ENCODE peak calls at places on chromosomes 1 and 21, in nine cellular contexts. G is Panc1; M is stimulated activated CD8-positive, alpha-beta memory T cell treated with anti-CD3 and anti-CD28 coated beads, Interleukin-4, amount 100 ng/mL, for 4 hours; C is heart left ventricle; D is globus pallidus; X is fibroblast of pulmonary artery; A is activated CD4-positive, CD25-positive, alpha-beta regulatory T cell treated with anti-CD3 and anti-CD28 coated beads, Interleukin-2, amount 50 U/mL, for 72 hours; L is stimulated activated naive B cell treated with anti-CD40 and anti-IgM and Interleukin-4, amounts not matched to agents 10 μg/mL and 1 μg/mL and 100 μg/mL, for 72 hours; B is psoas muscle. P is an unnamed sample.

GRCh38 chr1:165631403-165632151 is 543 bp downstream of the MGST3 start:
- DNase-seq in X (peak), D (no peak), L (peak), A (peak), G (no peak), C (peak), M (no peak), B (peak), P (peak)

GRCh38 chr1:237041795-237042466 is at the start of gene RYR2:
- DNase-seq in A (no peak), C (peak), G (no peak), B (no peak), D (no peak), X (no peak), M (no peak), L (no peak), P (peak)

GRCh38 chr1:221912230-221912629 is 170.3 kb upstream of the DUSP10 start:
- DNase-seq in A (no peak), D (no peak), L (no peak), X (no peak), G (no peak), M (no peak), B (no peak), C (no peak), P (no peak)

GRCh38 chr1:94650301-94650700 is 108.7 kb upstream of the F3 start:
- DNase-seq in C (no peak), A (no peak), G (no peak), L (no peak), D (no peak), X (no peak), M (no peak), B (no peak), P (no peak)

GRCh38 chr1:199735660-199736059 is 291.9 kb upstream of the NR5A2 start:
- DNase-seq in D (no peak), A (no peak), G (no peak), C (no peak), L (no peak), B (no peak), X (no peak), M (no peak), P (no peak)

GRCh38 chr21:29580886-29581285 is 282.2 kb downstream of the BACH1 start:
- DNase-seq in B (no peak), C (no peak), L (no peak), D (no peak), X (no peak), G (no peak), M (no peak), A (no peak), P (no peak)

GRCh38 chr1:218660678-218661053 is 315.5 kb downstream of the TGFB2 start:
- DNase-seq in B (no peak), C (no peak), A (no peak), D (no peak), X (peak), M (no peak), L (no peak), G (peak), P (no peak)

GRCh38 chr1:33455537-33456301 is 16.7 kb upstream of the ZSCAN20 start:
- DNase-seq in X (peak), M (no peak), A (no peak), D (peak), B (peak), C (peak), G (peak), L (peak), P (no peak)

GRCh38 chr1:150017206-150017750 is 6.8 kb upstream of the OTUD7B start:
- DNase-seq in D (no peak), C (no peak), X (no peak), B (no peak), L (no peak), M (no peak), G (no peak), A (no peak), P (no peak)

GRCh38 chr1:178492341-178492740 is 4.4 kb downstream of the CLEC20A start:
- DNase-seq in A (no peak), G (no peak), M (no peak), L (no peak), D (no peak), B (no peak), X (no peak), C (no peak), P (no peak)

GRCh38 chr1:92259350-92259749 is 39.4 kb downstream of the GLMN start:
- DNase-seq in B (no peak), A (no peak), M (no peak), D (no peak), C (no peak), G (no peak), X (peak), L (no peak), P (no peak)

GRCh38 chr1:6459850-6460265 is 6.1 kb downstream of the TNFRSF25 start:
- DNase-seq in C (no peak), A (no peak), X (no peak), G (no peak), D (no peak), M (no peak), B (no peak), L (no peak), P (no peak)